ENCODE peak calls at places on chromosomes 11 and 22, in six cellular contexts. X is endodermal cell; M is uterus; T is effector memory CD4-positive, alpha-beta T cell; K is mammary epithelial cell; D is ascending aorta. S is an unnamed sample. For H3K36me3 and H3K9me3, the result is how much of the 10 kb centered on the place peaks cover.

GRCh38 chr11:126608626-126609010 is 253.1 kb downstream of the ST3GAL4 start:
- DNase-seq in T (no peak), D (no peak), M (no peak), K (no peak), X (peak), S (no peak)

GRCh38 chr22:43999378-43999777 is 24.7 kb upstream of the PARVB start:
- DNase-seq in X (no peak), K (no peak), T (no peak), D (no peak), M (no peak), S (no peak)

GRCh38 chr11:131663403-131664200 is 293.2 kb downstream of the NTM start:
- DNase-seq in X (peak), D (no peak), M (no peak), K (no peak), T (no peak), S (no peak)

GRCh38 chr22:49789289-49790141 is 38.2 kb downstream of the BRD1 start:
- DNase-seq in X (no peak), T (no peak), K (no peak), D (no peak), M (peak), S (peak)

GRCh38 chr11:125457814-125458343 is 38.2 kb downstream of the FEZ1 start:
- DNase-seq in D (no peak), X (no peak), T (no peak), K (no peak), M (peak), S (peak)

GRCh38 chr22:23565942-23566715 is 14.0 kb downstream of the IGLL1 start:
- DNase-seq in T (no peak), M (no peak), D (no peak), X (peak), K (no peak), S (no peak)

GRCh38 chr11:60840711-60841430 is 1.0 kb upstream of the CCDC86 start:
- DNase-seq in D (no peak), T (no peak), M (peak), K (no peak), X (no peak), S (no peak)

GRCh38 chr11:61594907-61595257 is 14.0 kb upstream of the SYT7 start:
- DNase-seq in D (no peak), M (no peak), X (no peak), T (no peak), K (no peak), S (no peak)

GRCh38 chr11:107549253-107549953 is 16.1 kb downstream of the ALKBH8 start:
- DNase-seq in K (peak), T (peak), M (no peak), D (no peak), X (no peak), S (peak)

GRCh38 chr22:35914665-35915476 is 113.8 kb downstream of the RBFOX2 start:
- DNase-seq in X (peak), M (peak), D (no peak), K (peak), T (no peak), S (peak)

GRCh38 chr22:40044870-40045834 is 50.4 kb downstream of the FAM83F start:
- DNase-seq in X (peak), T (peak), M (peak), K (peak), D (no peak), S (peak)

GRCh38 chr11:123239371-123240150 is 44.5 kb upstream of the CLMP start:
- DNase-seq in D (no peak), T (no peak), M (no peak), X (no peak), K (peak), S (no peak)

GRCh38 chr11:57144531-57145320 is 37.0 kb upstream of the LRRC55 start:
- DNase-seq in M (no peak), D (no peak), T (no peak), X (no peak), K (no peak), S (no peak)

GRCh38 chr11:80371931-80372330 is 931.1 kb upstream of the TENM4 start:
- DNase-seq in M (no peak), X (no peak), D (no peak), K (no peak), T (no peak), S (no peak)

GRCh38 chr22:18056161-18056666 is 21.6 kb upstream of the PEX26 start:
- DNase-seq in K (peak), X (no peak), M (no peak), D (no peak), T (no peak), S (no peak)

GRCh38 chr11:72144807-72145565 is 9.5 kb downstream of the FOLR3 start:
- DNase-seq in T (no peak), X (no peak), M (no peak), K (peak), D (no peak), S (no peak)

GRCh38 chr11:65892661-65893317 is 2.3 kb downstream of the CCDC85B start:
- DNase-seq in M (no peak), K (no peak), D (no peak), T (no peak), X (no peak), S (no peak)
- H3K4me3 ChIP-seq in M (no peak), K (peak), D (peak), T (peak), X (no peak), S (peak)

DNA sequence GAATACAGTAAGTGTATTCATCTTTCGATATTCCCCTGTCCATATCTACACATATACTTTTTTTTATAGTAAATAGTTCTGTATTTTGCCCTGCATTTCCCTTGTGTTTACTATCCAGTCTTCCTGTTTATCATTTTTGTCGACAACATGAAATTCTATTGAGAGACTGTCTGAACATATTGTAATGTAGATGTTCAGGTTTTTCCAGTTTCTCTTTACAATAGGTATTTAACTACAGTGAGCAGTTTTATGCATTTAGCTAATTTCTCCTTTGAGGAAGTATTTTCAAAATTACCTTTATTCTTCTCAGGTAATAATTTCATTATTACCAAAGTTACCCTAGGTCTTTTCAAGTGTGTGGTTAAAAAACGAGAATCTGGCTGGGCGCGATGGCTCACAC is 16.7 kb downstream of the PIK3IP1 start:
- DNase-seq in M (no peak), D (no peak), T (no peak), K (no peak), X (no peak), S (no peak)
- H3K36me3 ChIP-seq in M (under half), D (half or more), T (under half), K (under half), X (under half), S (under half)

DNA sequence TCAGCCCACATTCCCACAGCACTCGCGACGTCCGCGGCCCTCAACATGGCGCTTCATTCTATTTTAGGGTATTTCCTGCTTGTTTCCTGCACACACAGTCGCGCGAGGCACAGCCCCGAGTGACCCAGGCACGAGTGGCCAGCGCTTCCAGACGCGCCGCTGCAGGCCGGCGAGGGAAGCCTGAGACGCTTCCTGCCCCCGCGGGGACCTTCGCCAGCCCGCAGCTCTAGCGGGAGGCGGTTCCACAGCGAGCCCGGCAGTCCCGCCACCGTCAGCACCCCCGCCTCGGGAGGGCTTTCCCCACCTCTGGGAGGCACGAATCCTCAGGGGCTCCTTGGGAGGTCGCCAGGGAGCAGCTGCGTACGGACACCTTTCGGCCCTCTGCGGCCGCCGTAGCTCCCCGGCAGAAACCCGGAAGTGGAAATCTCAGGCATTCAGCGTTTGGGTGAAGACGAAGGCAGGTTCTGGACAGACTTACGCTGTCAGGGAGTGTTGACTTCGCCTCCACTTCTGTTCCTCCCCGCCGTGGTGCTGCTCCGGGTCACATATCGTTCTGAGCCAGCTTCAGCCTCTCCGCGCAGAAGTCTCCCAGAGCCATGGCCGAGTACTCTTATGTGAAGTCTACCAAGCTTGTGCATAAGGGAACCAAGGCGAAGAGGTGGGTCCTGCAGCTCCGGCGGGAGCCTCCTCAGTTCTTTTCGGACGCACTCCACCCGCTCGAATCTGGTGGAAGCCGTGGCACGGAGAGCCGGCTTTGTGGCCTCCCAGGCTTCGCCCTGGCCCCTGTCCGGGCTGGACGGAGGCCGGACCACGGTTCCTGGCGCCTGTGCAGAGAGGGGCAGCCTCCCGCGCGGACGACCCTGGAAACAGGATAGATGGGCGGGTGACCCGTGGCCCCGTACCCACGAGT is 2925.9 kb upstream of the OR11H1 start:
- DNase-seq in K (no peak), D (no peak), T (no peak), M (no peak), X (no peak), S (no peak)
- H3K9me3 ChIP-seq in K (half or more), D (under half), T (under half), M (under half), X (half or more), S (under half)

GRCh38 chr11:118792642-118793124 is 1.7 kb upstream of the DDX6 start:
- DNase-seq in T (peak), X (peak), D (peak), M (peak), K (peak), S (peak)
- H3K4me3 ChIP-seq in T (peak), X (peak), D (peak), M (peak), K (peak), S (peak)

GRCh38 chr11:68774188-68774585 is 22.9 kb upstream of the TESMIN start:
- DNase-seq in T (no peak), K (no peak), M (no peak), X (no peak), D (no peak), S (no peak)
- H3K36me3 ChIP-seq in T (half or more), K (under half), M (under half), X (under half), D (half or more), S (under half)

GRCh38 chr11:130024356-130024755 is 21.7 kb upstream of the PRDM10 start:
- DNase-seq in M (no peak), T (no peak), X (no peak), K (no peak), D (no peak), S (no peak)
- H3K9me3 ChIP-seq in M (under half), T (under half), X (under half), K (under half), D (under half), S (under half)

DNA sequence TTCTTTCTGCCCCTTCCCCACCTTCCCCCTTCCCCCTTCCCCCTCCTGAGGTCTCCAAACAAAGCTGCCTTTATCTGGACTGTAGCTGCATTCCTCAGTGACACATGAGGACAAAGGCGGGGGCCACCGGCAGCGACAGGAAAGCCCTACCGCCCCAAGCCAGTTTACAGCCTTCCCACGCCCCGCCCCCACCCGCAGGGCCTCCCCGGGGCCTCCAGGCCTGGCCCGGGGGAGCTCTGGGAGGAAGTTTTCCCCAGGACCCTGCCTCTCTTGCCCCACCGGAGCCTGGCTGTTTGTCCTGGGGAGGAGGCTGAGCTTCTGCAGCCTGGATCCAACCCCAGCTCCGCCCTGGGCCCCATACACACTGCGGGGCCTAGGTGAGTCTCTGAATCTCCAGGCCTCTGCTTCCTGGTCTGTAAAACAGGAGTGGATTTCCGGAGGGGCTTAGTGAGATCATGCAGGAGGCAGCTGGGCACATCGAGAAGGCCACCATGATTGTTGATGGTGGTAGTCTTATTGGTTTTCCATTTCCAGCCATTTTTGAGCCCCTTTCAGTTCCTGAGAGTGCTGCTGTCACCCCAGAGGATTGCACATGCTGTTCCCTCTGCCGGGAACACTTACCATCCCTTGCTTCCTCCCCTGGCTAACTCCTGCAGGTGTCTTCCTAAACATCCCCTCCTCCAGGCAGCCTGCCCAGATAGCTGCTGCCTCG is 130.7 kb downstream of the MN1 start:
- DNase-seq in T (no peak), K (no peak), M (no peak), D (no peak), X (peak), S (no peak)
- H3K4me3 ChIP-seq in T (no peak), K (no peak), M (no peak), D (no peak), X (peak), S (no peak)

GRCh38 chr11:59584294-59584693 is 31.3 kb downstream of the OSBP start:
- DNase-seq in M (no peak), D (no peak), X (no peak), K (no peak), T (no peak), S (no peak)
- H3K36me3 ChIP-seq in M (under half), D (half or more), X (half or more), K (under half), T (under half), S (under half)